ENCODE peak calls at places on chromosomes 12 and 14, in nine cellular contexts. R is endodermal cell, F is SK-N-SH, Z is left ventricle myocardium inferior, Q is A549, U is fibroblast of lung, O is heart left ventricle, K is astrocyte, E is Peyer's patch. D is an unnamed sample. For H3K4me1, the result is how much of the 10 kb centered on the place peaks cover.

GRCh38 chr12:99670635-99671034 is 23.1 kb downstream of the GARIN6 start:
- DNase-seq in F (no peak), E (no peak), Z (no peak), R (no peak), U (no peak), O (no peak), Q (no peak), K (peak), D (no peak)

GRCh38 chr12:1935700-1936378 is 17.4 kb upstream of the CACNA2D4 start:
- DNase-seq in F (peak), U (no peak), Q (no peak), Z (no peak), K (no peak), E (no peak), O (no peak), R (peak), D (peak)

GRCh38 chr12:75208851-75209781 is 523 bp downstream of the KCNC2 start:
- DNase-seq in R (peak), E (no peak), F (peak), K (peak), Z (no peak), Q (no peak), O (no peak), U (peak), D (no peak)

GRCh38 chr14:35332517-35333346 is 40.5 kb downstream of the PSMA6 start:
- DNase-seq in F (peak), E (peak), Z (no peak), Q (no peak), U (peak), O (no peak), R (peak), K (no peak), D (peak)

GRCh38 chr14:77794357-77794756 is 5.6 kb upstream of the ADCK1 start:
- DNase-seq in R (no peak), O (no peak), F (no peak), K (no peak), Q (no peak), E (no peak), U (no peak), Z (no peak), D (no peak)

GRCh38 chr14:105422695-105423487 is 3.3 kb downstream of the MTA1 start:
- DNase-seq in E (no peak), K (no peak), F (peak), R (no peak), U (no peak), Q (no peak), Z (no peak), O (no peak), D (no peak)

GRCh38 chr12:47556631-47557030 is 149.2 kb downstream of the RPAP3 start:
- DNase-seq in F (no peak), K (no peak), R (no peak), Z (no peak), E (no peak), U (no peak), Q (no peak), O (no peak), D (no peak)

GRCh38 chr14:69328317-69328716 is 68.4 kb downstream of the GALNT16 start:
- DNase-seq in O (no peak), K (no peak), F (no peak), Z (no peak), R (peak), U (no peak), E (peak), Q (no peak), D (no peak)

GRCh38 chr14:103854822-103855733 is 7.7 kb upstream of the PPP1R13B start:
- DNase-seq in R (peak), K (no peak), U (no peak), F (peak), Q (no peak), E (peak), Z (no peak), O (peak), D (no peak)

GRCh38 chr12:51531284-51531981 is 59.6 kb upstream of the SCN8A start:
- DNase-seq in O (no peak), Q (no peak), Z (no peak), U (no peak), R (no peak), F (no peak), E (no peak), K (no peak), D (no peak)

GRCh38 chr12:3928538-3929220 is 55.5 kb upstream of the PARP11 start:
- DNase-seq in F (no peak), E (no peak), U (no peak), O (no peak), R (no peak), K (no peak), Q (no peak), Z (no peak), D (no peak)

GRCh38 chr12:19692566-19692965 is 253.3 kb downstream of the AEBP2 start:
- DNase-seq in Q (no peak), F (no peak), U (no peak), R (no peak), K (no peak), O (no peak), Z (no peak), E (no peak), D (no peak)

GRCh38 chr12:50598321-50598862 is 93.6 kb downstream of the DIP2B start:
- DNase-seq in E (no peak), Z (no peak), K (no peak), F (no peak), O (no peak), U (peak), R (no peak), Q (no peak), D (no peak)

GRCh38 chr12:94753071-94753779 is 102.9 kb upstream of the TMCC3 start:
- DNase-seq in F (no peak), O (no peak), K (peak), Q (no peak), E (no peak), R (peak), Z (no peak), U (peak), D (no peak)

GRCh38 chr14:20679907-20680306 is 4.5 kb upstream of the RNASE4 start:
- DNase-seq in Z (no peak), U (peak), Q (peak), O (no peak), R (peak), K (no peak), E (no peak), F (peak), D (peak)

GRCh38 chr12:26719852-26720251 is 113.1 kb downstream of the ITPR2 start:
- DNase-seq in F (no peak), Q (no peak), K (no peak), R (no peak), Z (no peak), U (no peak), O (no peak), E (no peak), D (no peak)

GRCh38 chr14:76133103-76133502 is 18.6 kb upstream of the GPATCH2L start:
- DNase-seq in U (peak), R (peak), O (no peak), Q (no peak), E (no peak), F (no peak), K (no peak), Z (no peak), D (no peak)

GRCh38 chr12:58268080-58268479 is 326.7 kb downstream of the ATP23 start:
- DNase-seq in Q (no peak), O (no peak), F (no peak), U (peak), E (no peak), K (no peak), R (no peak), Z (no peak), D (no peak)

GRCh38 chr12:8992086-8992409 is 2.7 kb downstream of the KLRG1 start:
- DNase-seq in E (no peak), K (no peak), O (no peak), Z (no peak), R (no peak), U (no peak), F (no peak), Q (no peak), D (no peak)

GRCh38 chr12:95788637-95789036 is 1.9 kb downstream of the NTN4 start:
- DNase-seq in R (no peak), Z (no peak), Q (no peak), O (no peak), K (peak), E (no peak), F (no peak), U (peak), D (no peak)

GRCh38 chr12:3409662-3410061 is 81.3 kb upstream of the PRMT8 start:
- DNase-seq in F (no peak), U (no peak), Q (no peak), R (peak), O (no peak), K (no peak), Z (no peak), E (no peak), D (no peak)

GRCh38 chr12:57517187-57517586 is 3.1 kb downstream of the DDIT3 start:
- DNase-seq in Q (no peak), E (no peak), U (peak), R (no peak), F (no peak), O (no peak), Z (no peak), K (peak), D (no peak)

GRCh38 chr12:93378373-93379310 is 917 bp downstream of the NUDT4 start:
- DNase-seq in R (peak), U (peak), Z (peak), K (peak), O (peak), F (peak), E (peak), Q (peak), D (peak)

GRCh38 chr12:34327671-34328070 is 305.4 kb downstream of the ALG10 start:
- DNase-seq in F (no peak), Z (no peak), K (no peak), Q (no peak), E (no peak), O (no peak), U (no peak), R (no peak), D (no peak)

GRCh38 chr14:68172664-68173063 is 353.1 kb downstream of the RAD51B start:
- DNase-seq in E (no peak), U (no peak), R (no peak), O (no peak), Q (peak), Z (no peak), F (no peak), K (peak), D (no peak)

GRCh38 chr14:31465113-31465512 is 7.8 kb upstream of the DTD2 start:
- DNase-seq in F (no peak), K (peak), E (no peak), R (no peak), Q (no peak), U (peak), O (no peak), Z (no peak), D (no peak)

GRCh38 chr14:29035129-29035528 is 268.5 kb downstream of the FOXG1 start:
- DNase-seq in R (no peak), Z (no peak), E (no peak), O (no peak), Q (no peak), U (no peak), F (no peak), K (no peak), D (no peak)

GRCh38 chr14:59969319-59969718 is 49.4 kb downstream of the LRRC9 start:
- DNase-seq in E (no peak), O (no peak), U (peak), R (no peak), Z (no peak), Q (no peak), F (no peak), K (peak), D (no peak)

GRCh38 chr14:57136669-57137068 is 132.0 kb downstream of the EXOC5 start:
- DNase-seq in F (no peak), E (no peak), R (peak), U (no peak), K (no peak), O (peak), Q (no peak), Z (peak), D (no peak)

GRCh38 chr12:89245090-89245489 is 107.2 kb downstream of the DUSP6 start:
- DNase-seq in U (peak), Q (no peak), E (no peak), Z (no peak), K (peak), R (peak), O (no peak), F (no peak), D (no peak)

GRCh38 chr14:75477881-75478280 is 44.4 kb upstream of the BATF start:
- DNase-seq in O (no peak), E (no peak), Q (no peak), F (no peak), Z (no peak), U (no peak), R (no peak), K (no peak), D (no peak)

GRCh38 chr12:11698729-11699128 is 49.3 kb downstream of the ETV6 start:
- DNase-seq in Z (no peak), U (no peak), Q (no peak), F (no peak), E (no peak), O (no peak), K (no peak), R (no peak), D (no peak)

GRCh38 chr14:89720076-89720687 is 234.3 kb downstream of the EFCAB11 start:
- DNase-seq in F (no peak), Q (no peak), K (no peak), E (no peak), R (no peak), O (no peak), U (no peak), Z (no peak), D (no peak)

GRCh38 chr12:98418357-98419075 is 96.9 kb upstream of the TMPO start:
- DNase-seq in O (peak), E (peak), K (peak), Z (peak), U (peak), F (peak), R (peak), Q (peak), D (peak)

GRCh38 chr12:98419795-98420402 is 95.5 kb upstream of the TMPO start:
- DNase-seq in Z (no peak), F (no peak), Q (no peak), E (no peak), R (peak), O (no peak), K (no peak), U (no peak), D (no peak)

GRCh38 chr12:98417303-98417702 is 98.1 kb upstream of the TMPO start:
- DNase-seq in R (no peak), E (no peak), Q (no peak), U (no peak), K (no peak), O (no peak), F (no peak), Z (no peak), D (no peak)

GRCh38 chr12:98420403-98420800 is 95.0 kb upstream of the TMPO start:
- DNase-seq in K (no peak), Q (no peak), F (peak), E (no peak), O (no peak), U (no peak), Z (no peak), R (peak), D (no peak)

DNA sequence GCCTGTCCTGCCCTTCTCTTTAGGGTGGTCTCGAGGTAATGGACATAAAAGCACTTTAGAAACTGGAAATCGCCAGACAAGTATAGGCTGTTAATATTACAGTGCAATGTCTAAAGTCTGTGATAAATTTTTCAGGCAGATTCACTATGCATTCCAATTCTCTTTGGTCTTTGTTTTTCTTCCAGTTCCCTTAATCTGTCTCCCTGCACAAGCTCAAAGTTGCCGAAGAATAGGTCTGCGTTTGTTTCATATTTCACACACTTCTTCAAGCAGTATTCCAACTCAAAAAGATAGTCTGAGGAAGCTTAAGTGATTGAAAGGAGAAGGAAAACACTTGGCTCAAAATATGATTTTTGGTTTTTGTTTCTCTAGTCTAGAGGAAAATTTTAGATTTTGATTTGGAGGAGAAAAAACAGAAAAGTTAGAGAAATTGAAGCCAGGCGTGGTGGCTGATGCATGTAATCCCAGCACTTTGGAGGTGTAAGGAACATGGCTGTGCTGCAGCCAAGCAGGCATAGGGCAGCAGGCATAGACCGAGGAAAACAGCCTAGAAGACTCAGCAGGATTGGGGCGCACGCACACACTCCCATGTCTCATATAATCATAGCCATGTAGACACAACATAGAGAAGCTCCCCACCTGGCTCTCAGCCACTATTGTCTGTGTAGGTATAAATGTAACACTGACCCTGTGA is 96.1 kb upstream of the TMPO start:
- DNase-seq in E (no peak), Z (no peak), U (no peak), O (no peak), K (no peak), Q (no peak), R (no peak), F (no peak), D (no peak)
- H3K27ac ChIP-seq in E (peak), Z (peak), U (no peak), O (peak), K (peak), Q (peak), R (peak), F (peak), D (peak)

GRCh38 chr12:52796839-52797528 is 1.1 kb upstream of the KRT3 start:
- DNase-seq in Z (no peak), E (no peak), U (no peak), O (no peak), F (no peak), K (no peak), Q (no peak), R (no peak), D (no peak)
- H3K4me1 ChIP-seq in Z (under half), E (under half), U (under half), O (under half), F (under half), K (under half), Q (half or more), R (under half), D (under half)

GRCh38 chr14:71322660-71323250 is 415.5 kb downstream of the PCNX1 start:
- DNase-seq in F (peak), R (no peak), O (no peak), Z (no peak), E (no peak), K (peak), U (peak), Q (no peak), D (no peak)
- TF ChIP-seq CTCF in F (peak), R (peak), O (peak), Z (peak), E (peak), K (peak), U (peak), Q (peak), D (peak)

DNA sequence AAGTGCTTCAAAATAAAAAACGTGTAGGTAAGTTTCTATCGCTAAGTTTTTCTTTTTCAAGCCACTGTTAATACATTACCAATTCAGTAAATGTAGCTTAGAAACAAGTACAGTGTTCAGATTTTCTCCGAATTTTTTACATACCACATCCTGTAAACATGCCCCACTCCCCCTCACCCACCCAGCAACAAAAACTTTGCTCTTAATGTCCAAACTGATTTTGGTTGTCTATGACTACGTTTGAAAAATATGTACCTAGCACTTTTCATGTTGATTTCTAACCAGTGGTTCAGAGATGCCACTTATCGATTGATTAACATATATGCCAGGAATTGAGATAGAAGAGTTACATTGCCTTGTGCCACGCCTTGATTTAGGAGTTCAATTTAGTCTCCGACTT is 663 bp upstream of the LIN7A start:
- DNase-seq in E (no peak), O (no peak), Z (no peak), R (no peak), Q (no peak), K (no peak), U (no peak), F (no peak), D (no peak)
- H3K27ac ChIP-seq in E (no peak), O (no peak), Z (peak), R (no peak), Q (no peak), K (no peak), U (peak), F (no peak), D (no peak)

DNA sequence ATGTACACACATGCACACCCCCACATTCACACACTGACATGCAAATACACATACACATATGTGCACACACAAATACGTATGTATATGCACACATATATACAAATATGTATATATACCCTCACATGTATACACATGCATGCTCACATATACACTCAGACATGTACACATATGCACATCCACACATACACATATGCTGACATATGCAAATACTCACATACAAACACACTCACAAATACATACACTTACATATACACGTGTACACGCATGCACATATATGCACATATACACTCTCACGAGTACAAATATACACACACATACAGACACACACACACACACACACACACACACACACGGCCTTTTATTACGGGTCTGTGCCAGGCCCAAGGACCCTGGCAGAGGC is 54.9 kb downstream of the BCL11B start:
- DNase-seq in F (no peak), O (no peak), R (no peak), E (no peak), Q (no peak), K (no peak), U (no peak), Z (no peak), D (no peak)
- H3K4me1 ChIP-seq in F (under half), O (under half), R (under half), E (under half), Q (under half), K (under half), U (under half), Z (under half), D (under half)

GRCh38 chr12:130876758-130877157 is 4.9 kb downstream of the RAN start:
- DNase-seq in F (no peak), E (no peak), Z (no peak), Q (no peak), U (no peak), R (no peak), O (no peak), K (no peak), D (no peak)
- TF ChIP-seq CTCF in F (peak), E (no peak), Z (no peak), Q (no peak), U (no peak), R (no peak), O (no peak), K (no peak), D (no peak)

GRCh38 chr12:116431677-116432300 is 127.4 kb upstream of the MAP1LC3B2 start:
- DNase-seq in R (peak), E (no peak), F (no peak), U (no peak), Q (no peak), Z (no peak), O (no peak), K (no peak), D (no peak)
- H3K27ac ChIP-seq in R (no peak), E (no peak), F (no peak), U (no peak), Q (peak), Z (no peak), O (no peak), K (no peak), D (no peak)

DNA sequence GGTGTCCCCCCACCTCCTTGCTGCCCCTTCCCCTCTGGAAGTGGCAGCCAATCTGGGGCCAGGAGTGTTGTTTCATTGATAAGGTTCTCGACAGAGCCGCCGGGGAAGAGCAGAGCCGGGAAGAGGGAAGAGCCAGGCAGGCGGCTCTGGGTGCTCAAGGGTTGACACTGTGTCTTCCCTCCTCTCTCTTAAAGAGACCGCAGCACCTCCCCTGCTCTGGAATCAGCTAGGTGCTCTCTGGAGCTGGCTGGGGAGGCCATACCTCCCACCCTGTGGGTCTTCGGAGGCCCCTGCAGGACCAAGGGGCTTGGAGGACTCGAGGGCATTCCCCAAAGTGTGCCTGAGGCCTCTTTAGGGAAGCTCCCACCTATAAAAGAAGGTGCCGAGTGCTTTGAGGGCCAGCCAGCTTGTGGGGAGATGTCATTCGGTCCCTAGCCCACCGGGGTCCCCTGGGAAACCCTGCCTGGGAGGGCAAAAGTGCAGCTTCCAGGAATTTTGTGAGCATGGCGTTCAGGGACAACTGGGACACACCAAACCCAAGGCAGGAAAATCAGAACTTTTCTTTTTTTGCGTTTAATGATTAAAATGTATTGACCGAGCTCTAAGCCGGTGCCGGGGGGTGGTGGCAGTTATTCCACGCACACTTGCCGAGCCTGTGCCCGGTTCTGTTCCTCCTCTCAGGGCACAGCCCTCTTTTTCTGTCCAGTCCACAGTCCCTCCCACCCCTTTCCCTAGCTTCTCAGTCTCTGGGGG is 2.9 kb downstream of the SETD1B start:
- DNase-seq in Q (no peak), U (no peak), Z (no peak), F (peak), K (no peak), E (peak), O (peak), R (peak), D (no peak)
- H3K4me1 ChIP-seq in Q (under half), U (under half), Z (half or more), F (under half), K (under half), E (under half), O (under half), R (under half), D (under half)

D was measured in colonic mucosa.